ENCODE peak calls at places on chromosomes 6 and 20, in eight cellular contexts. R is left lobe of liver; B is HCEC 1CT; G is stimulated activated CD8-positive, alpha-beta memory T cell treated with anti-CD3 and anti-CD28 coated beads, Interleukin-4, amount 100 ng/mL, for 24 hours; W is left cardiac atrium; N is CD4-positive, CD25-positive, alpha-beta regulatory T cell; Q is brain microvascular endothelial cell; K is AG20443. S is an unnamed sample.

GRCh38 chr6:73339340-73339739 is 14.7 kb downstream of the DPPA5 start:
- DNase-seq in B (no peak), R (no peak), N (no peak), G (no peak), Q (no peak), W (no peak), K (no peak), S (peak; percentile 28)

GRCh38 chr6:159106627-159107241 is 61.9 kb upstream of the TAGAP start:
- DNase-seq in N (peak; percentile 97), G (peak; percentile 78), W (peak; percentile 57), K (peak; percentile 74), B (peak; percentile 20), Q (peak; percentile 41), R (peak; percentile 71), S (peak; percentile 67)

GRCh38 chr6:44272999-44273566 is 2.8 kb downstream of the TMEM151B start:
- DNase-seq in Q (no peak), G (no peak), R (no peak), N (no peak), B (no peak), K (no peak), W (peak; percentile 16), S (no peak)

GRCh38 chr6:111589366-111589765 is 16.3 kb downstream of the TRAF3IP2 start:
- DNase-seq in N (no peak), B (peak; percentile 85), Q (peak; percentile 57), G (no peak), W (peak; percentile 67), R (no peak), K (peak; percentile 87), S (peak; percentile 90)

GRCh38 chr20:21237956-21238355 is 65.2 kb upstream of the XRN2 start:
- DNase-seq in W (no peak), K (no peak), Q (no peak), R (no peak), B (peak; percentile 48), G (no peak), N (no peak), S (no peak)

GRCh38 chr6:18400831-18401446 is 13.8 kb downstream of the RNF144B start:
- DNase-seq in B (peak; percentile 66), R (no peak), K (no peak), W (no peak), N (peak; percentile 44), Q (peak; percentile 40), G (no peak), S (peak; percentile 27)

GRCh38 chr6:34934516-34934915 is 45.5 kb downstream of the ANKS1A start:
- DNase-seq in G (no peak), N (no peak), R (peak; percentile 78), B (no peak), K (no peak), Q (no peak), W (peak; percentile 90), S (no peak)

GRCh38 chr6:33029297-33030184 is 20.1 kb upstream of the HLA-DOA start:
- DNase-seq in B (no peak), W (peak; percentile 42), N (peak; percentile 67), K (no peak), Q (peak; percentile 6), R (no peak), G (no peak), S (peak; percentile 10)

GRCh38 chr20:31841928-31842327 is 3.5 kb downstream of the FOXS1 start:
- DNase-seq in N (no peak), G (no peak), W (peak; percentile 72), K (peak; percentile 59), Q (peak; percentile 78), B (no peak), R (no peak), S (peak; percentile 19)

GRCh38 chr6:170441316-170441715 is 111.8 kb downstream of the PSMB1 start:
- DNase-seq in G (no peak), K (peak; percentile 45), Q (no peak), B (peak; percentile 18), R (no peak), W (no peak), N (no peak), S (peak; percentile 35)

GRCh38 chr6:93894521-93894920 is 475.2 kb upstream of the EPHA7 start:
- DNase-seq in W (no peak), G (no peak), R (no peak), K (no peak), N (no peak), B (peak; percentile 18), Q (peak; percentile 39), S (no peak)

GRCh38 chr6:36563237-36563927 is 16.1 kb upstream of the STK38 start:
- DNase-seq in Q (no peak), N (no peak), K (no peak), W (no peak), R (no peak), G (no peak), B (no peak), S (no peak)

GRCh38 chr6:114096553-114097172 is 125.7 kb upstream of the HDAC2 start:
- DNase-seq in R (no peak), G (no peak), B (peak; percentile 39), N (peak; percentile 15), W (no peak), Q (no peak), K (peak; percentile 42), S (peak; percentile 32)

GRCh38 chr6:113654396-113654795 is 202.7 kb upstream of the MARCKS start:
- DNase-seq in K (peak; percentile 44), G (no peak), N (no peak), W (peak; percentile 72), R (peak; percentile 86), B (no peak), Q (peak; percentile 52), S (peak; percentile 47)

GRCh38 chr6:113482771-113483170 is 374.4 kb upstream of the MARCKS start:
- DNase-seq in N (no peak), K (no peak), R (no peak), Q (no peak), W (no peak), B (no peak), G (no peak), S (no peak)

GRCh38 chr6:15751721-15752350 is 89.0 kb upstream of the DTNBP1 start:
- DNase-seq in B (no peak), G (no peak), Q (no peak), W (no peak), K (no peak), N (no peak), R (no peak), S (no peak)

GRCh38 chr6:42339991-42340401 is 111.7 kb downstream of the TRERF1 start:
- DNase-seq in K (no peak), N (peak; percentile 73), Q (no peak), R (no peak), B (peak; percentile 46), G (no peak), W (no peak), S (no peak)

GRCh38 chr20:23156170-23156841 is 70.2 kb upstream of the CD93 start:
- DNase-seq in W (no peak), K (peak; percentile 82), N (no peak), Q (peak; percentile 82), G (no peak), R (peak; percentile 39), B (peak; percentile 78), S (peak; percentile 76)

GRCh38 chr6:49284134-49284533 is 178.9 kb downstream of the MMUT start:
- DNase-seq in G (no peak), W (no peak), K (no peak), B (no peak), N (no peak), R (no peak), Q (no peak), S (no peak)

GRCh38 chr6:116326392-116326717 is 44.4 kb upstream of the DSE start:
- DNase-seq in Q (no peak), N (no peak), W (peak; percentile 33), R (no peak), B (no peak), G (no peak), K (no peak), S (no peak)

GRCh38 chr6:107064579-107065065 is 36.6 kb downstream of the MTRES1 start:
- DNase-seq in W (peak; percentile 33), K (peak; percentile 32), B (peak; percentile 77), N (peak; percentile 39), G (no peak), Q (peak; percentile 81), R (peak; percentile 63), S (peak; percentile 59)

GRCh38 chr6:56770011-56770520 is 127.4 kb upstream of the DST start:
- DNase-seq in N (no peak), K (no peak), Q (no peak), W (no peak), G (no peak), B (no peak), R (no peak), S (no peak)

GRCh38 chr6:130203370-130203769 is 19.4 kb downstream of the SAMD3 start:
- DNase-seq in N (no peak), R (no peak), Q (no peak), G (no peak), W (no peak), K (no peak), B (no peak), S (no peak)

GRCh38 chr20:59866338-59866737 is 67.1 kb downstream of the SYCP2 start:
- DNase-seq in Q (no peak), N (no peak), B (no peak), G (no peak), R (no peak), K (peak; percentile 24), W (no peak), S (peak; percentile 22)

GRCh38 chr6:37171141-37171969 is 1.4 kb downstream of the PIM1 start:
- DNase-seq in W (peak; percentile 50), K (peak; percentile 40), N (peak; percentile 66), G (no peak), Q (peak; percentile 24), R (peak; percentile 82), B (peak; percentile 52), S (peak; percentile 35)

GRCh38 chr6:90478278-90478677 is 108.6 kb downstream of the MAP3K7 start:
- DNase-seq in Q (no peak), R (no peak), W (no peak), B (no peak), K (no peak), G (no peak), N (no peak), S (no peak)

GRCh38 chr6:52554684-52555280 is 22.1 kb downstream of the TRAM2 start:
- DNase-seq in G (no peak), B (no peak), Q (no peak), K (no peak), N (no peak), W (no peak), R (no peak), S (no peak)

GRCh38 chr6:135129139-135129867 is 51.8 kb upstream of the MYB start:
- DNase-seq in G (no peak), R (no peak), W (no peak), B (no peak), K (no peak), N (peak; percentile 58), Q (no peak), S (no peak)

GRCh38 chr6:128521302-128521632 is 868 bp upstream of the PTPRK start:
- DNase-seq in Q (no peak), R (no peak), G (no peak), B (peak; percentile 74), K (no peak), W (no peak), N (no peak), S (no peak)

GRCh38 chr6:13687917-13688351 is 23.7 kb downstream of the RANBP9 start:
- DNase-seq in W (no peak), Q (no peak), G (no peak), N (peak; percentile 80), K (no peak), B (no peak), R (no peak), S (no peak)

GRCh38 chr20:57999465-58000111 is 228.9 kb downstream of the ANKRD60 start:
- DNase-seq in N (no peak), Q (no peak), K (peak; percentile 20), R (no peak), G (no peak), W (no peak), B (no peak), S (no peak)

GRCh38 chr6:71289039-71289801 is 609 bp downstream of the OGFRL1 start:
- DNase-seq in G (no peak), W (peak; percentile 42), Q (no peak), K (peak; percentile 42), B (no peak), R (peak; percentile 59), N (peak; percentile 41), S (peak; percentile 14)

GRCh38 chr20:32387262-32387661 is 29.1 kb downstream of the ASXL1 start:
- DNase-seq in R (no peak), W (no peak), K (no peak), B (no peak), N (peak; percentile 86), Q (peak; percentile 18), G (no peak), S (no peak)

GRCh38 chr6:116036885-116037284 is 23.8 kb downstream of the FRK start:
- DNase-seq in Q (no peak), W (no peak), G (no peak), K (no peak), R (no peak), N (no peak), B (no peak), S (no peak)

S was measured in AG08395.